ENCODE peak calls at places on chromosomes 1 and 21, in four cellular contexts. S, Y, M and Z are unnamed samples.

GRCh38 chr1:179807691-179808485 is 64.8 kb downstream of the FAM163A start:
- DNase-seq in S (no peak), Y (peak; percentile 37), M (no peak), Z (no peak)

GRCh38 chr21:35072960-35073359 is 23.9 kb upstream of the RUNX1 start:
- DNase-seq in S (no peak), Y (no peak), M (no peak), Z (no peak)

GRCh38 chr1:243710467-243710866 is 139.6 kb downstream of the AKT3 start:
- DNase-seq in S (no peak), Y (no peak), M (no peak), Z (no peak)

GRCh38 chr1:84298336-84298687 is 3.2 kb upstream of the SAMD13 start:
- DNase-seq in S (peak; percentile 14), Y (peak; percentile 31), M (no peak), Z (no peak)

GRCh38 chr1:83970119-83970518 is 28.8 kb downstream of the TTLL7 start:
- DNase-seq in S (no peak), Y (no peak), M (no peak), Z (no peak)

GRCh38 chr1:29623501-29623900 is 387.2 kb downstream of the PTPRU start:
- DNase-seq in S (no peak), Y (no peak), M (no peak), Z (no peak)

GRCh38 chr1:70112838-70113237 is 92.5 kb downstream of the LRRC40 start:
- DNase-seq in S (no peak), Y (no peak), M (no peak), Z (no peak)

GRCh38 chr1:59976194-59977074 is 49.9 kb upstream of the CYP2J2 start:
- DNase-seq in S (no peak), Y (peak; percentile 58), M (no peak), Z (peak; percentile 73)

GRCh38 chr1:118075116-118075515 is 109.9 kb downstream of the SPAG17 start:
- DNase-seq in S (no peak), Y (peak; percentile 72), M (no peak), Z (no peak)

GRCh38 chr1:65009724-65010420 is 43.5 kb upstream of the JAK1 start:
- DNase-seq in S (no peak), Y (no peak), M (no peak), Z (no peak)

GRCh38 chr1:184986250-184986649 is 11.9 kb upstream of the NIBAN1 start:
- DNase-seq in S (no peak), Y (peak; percentile 57), M (no peak), Z (no peak)

GRCh38 chr1:154386643-154387352 is 18.3 kb upstream of the IL6R start:
- DNase-seq in S (peak; percentile 56), Y (no peak), M (no peak), Z (no peak)

GRCh38 chr1:235843458-235843857 is 23.2 kb downstream of the LYST start:
- DNase-seq in S (no peak), Y (peak; percentile 58), M (no peak), Z (no peak)

GRCh38 chr1:236916131-236916800 is 88.0 kb downstream of the MT1HL1 start:
- DNase-seq in S (no peak), Y (no peak), M (no peak), Z (no peak)

GRCh38 chr1:193019442-193020026 is 39.6 kb downstream of the UCHL5 start:
- DNase-seq in S (no peak), Y (peak; percentile 67), M (no peak), Z (no peak)

GRCh38 chr21:36804867-36805611 is 106.1 kb downstream of the SIM2 start:
- DNase-seq in S (no peak), Y (no peak), M (no peak), Z (no peak)

GRCh38 chr21:32543975-32544374 is 41.3 kb downstream of the TCP10L start:
- DNase-seq in S (no peak), Y (no peak), M (no peak), Z (no peak)

GRCh38 chr1:113868387-113869083 is 3.0 kb downstream of the PTPN22 start:
- DNase-seq in S (no peak), Y (peak; percentile 62), M (no peak), Z (no peak)

GRCh38 chr1:121516279-121516967 is 331.6 kb downstream of the SRGAP2C start:
- DNase-seq in S (peak; percentile 27), Y (no peak), M (no peak), Z (no peak)

GRCh38 chr1:32724678-32725594 is 22.4 kb upstream of the SYNC start:
- DNase-seq in S (no peak), Y (peak; percentile 93), M (no peak), Z (no peak)

GRCh38 chr1:200976634-200977033 is 46.9 kb downstream of the KIF21B start:
- DNase-seq in S (no peak), Y (no peak), M (no peak), Z (no peak)

GRCh38 chr1:121445677-121446076 is 260.9 kb downstream of the SRGAP2C start:
- DNase-seq in S (no peak), Y (no peak), M (no peak), Z (no peak)

GRCh38 chr1:181947441-181947840 is 114.1 kb downstream of the ZNF648 start:
- DNase-seq in S (no peak), Y (no peak), M (no peak), Z (no peak)

GRCh38 chr1:52072291-52072690 is 16.2 kb downstream of the BTF3L4 start:
- DNase-seq in S (no peak), Y (no peak), M (no peak), Z (no peak)

GRCh38 chr1:192803501-192803900 is 5.3 kb upstream of the RGS2 start:
- DNase-seq in S (no peak), Y (no peak), M (no peak), Z (no peak)

GRCh38 chr1:227521782-227522181 is 41.6 kb upstream of the ZNF678 start:
- DNase-seq in S (no peak), Y (no peak), M (no peak), Z (no peak)

GRCh38 chr1:225736651-225737097 is 41.0 kb upstream of the SRP9 start:
- DNase-seq in S (no peak), Y (peak; percentile 23), M (no peak), Z (no peak)

GRCh38 chr1:176033879-176034278 is 173.2 kb downstream of the COP1 start:
- DNase-seq in S (no peak), Y (peak; percentile 22), M (no peak), Z (no peak)

GRCh38 chr21:45318556-45319341 is 31.1 kb upstream of the POFUT2 start:
- DNase-seq in S (no peak), Y (no peak), M (peak; percentile 23), Z (no peak)

GRCh38 chr1:205440476-205441317 is 15.1 kb downstream of the BLACAT1 start:
- DNase-seq in S (peak; percentile 56), Y (peak; percentile 92), M (no peak), Z (no peak)

GRCh38 chr1:110544753-110545152 is 25.8 kb upstream of the KCNA10 start:
- DNase-seq in S (no peak), Y (no peak), M (no peak), Z (no peak)

GRCh38 chr21:27649323-27649722 is 682.4 kb upstream of the ADAMTS5 start:
- DNase-seq in S (no peak), Y (peak; percentile 93), M (no peak), Z (no peak)

GRCh38 chr1:211653907-211654553 is 21.4 kb downstream of the NEK2 start:
- DNase-seq in S (no peak), Y (peak; percentile 63), M (no peak), Z (no peak)

GRCh38 chr1:232611834-232612233 is 18.1 kb downstream of the SIPA1L2 start:
- DNase-seq in S (no peak), Y (no peak), M (no peak), Z (no peak)

GRCh38 chr1:195462646-195463045 is 1145.6 kb downstream of the KCNT2 start:
- DNase-seq in S (no peak), Y (peak; percentile 79), M (no peak), Z (no peak)

DNA sequence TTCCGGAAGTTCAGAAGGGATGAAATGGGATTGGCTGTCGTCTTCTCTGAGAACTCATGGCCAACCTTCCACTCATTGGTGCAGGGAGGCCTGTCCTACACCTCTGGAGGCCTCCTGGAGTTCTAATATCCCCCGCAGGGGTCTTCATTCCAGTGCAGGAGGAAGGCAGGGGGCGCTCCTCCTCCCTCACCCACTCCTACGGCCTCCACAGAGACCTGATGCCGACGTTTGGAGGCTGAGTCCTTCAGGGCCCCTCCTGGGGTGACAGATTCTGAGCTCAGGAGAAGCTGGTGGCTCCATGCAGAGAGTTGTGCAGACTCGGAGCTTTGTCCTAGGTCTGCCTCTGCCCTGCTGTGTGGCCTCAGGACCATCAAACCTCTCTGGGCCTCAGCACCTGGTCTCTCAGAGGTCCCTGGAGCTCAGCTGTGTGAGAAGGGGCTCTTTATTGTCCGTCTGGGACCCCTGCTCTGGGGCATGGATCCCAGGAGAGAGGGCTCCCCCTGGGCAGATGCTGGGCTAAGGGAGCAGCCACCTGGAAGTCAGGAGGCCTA is 102.3 kb upstream of the WNT4 start:
- DNase-seq in S (no peak), Y (no peak), M (no peak), Z (no peak)
- TF ChIP-seq CTCF in S (no peak), Y (no peak), M (no peak), Z (no peak)

DNA sequence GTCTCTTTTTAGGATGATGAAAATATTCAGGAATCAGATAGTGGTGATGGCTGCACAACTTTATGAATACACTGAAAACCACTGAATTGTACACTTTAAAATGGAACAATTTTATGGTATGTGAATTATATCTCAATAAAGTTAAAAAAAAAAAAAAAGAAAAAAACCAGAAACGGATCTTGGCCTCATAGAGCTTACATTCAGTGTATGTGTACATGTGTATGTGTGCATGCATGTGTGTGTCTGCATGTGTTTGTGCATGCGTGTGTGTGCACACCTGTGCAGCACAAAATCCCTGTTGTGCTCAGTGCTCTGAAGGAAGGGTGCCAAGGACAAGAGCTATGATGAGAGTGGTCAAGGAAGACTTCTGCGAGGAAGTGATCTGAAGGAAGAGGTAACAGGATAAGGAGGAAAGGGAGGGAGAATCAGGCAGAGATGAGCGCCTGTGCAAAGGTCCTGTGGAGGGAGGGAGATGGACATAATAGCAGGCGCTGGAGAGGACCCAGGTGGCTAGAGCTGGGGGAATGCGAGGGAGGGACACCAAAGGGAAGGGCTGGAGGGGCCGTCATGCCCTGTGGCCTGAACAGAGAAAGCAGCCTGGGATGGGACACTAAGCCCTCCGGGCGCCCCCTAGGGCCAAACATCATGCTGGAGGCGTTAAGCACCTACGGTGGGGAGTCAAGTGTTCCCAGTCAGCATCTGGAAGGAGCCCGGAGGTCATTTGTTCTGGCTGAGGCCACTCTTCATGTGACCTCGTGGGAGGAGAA is 25.2 kb downstream of the NKAIN1 start:
- DNase-seq in S (no peak), Y (no peak), M (no peak), Z (no peak)
- TF ChIP-seq CTCF in S (no peak), Y (no peak), M (no peak), Z (no peak)

DNA sequence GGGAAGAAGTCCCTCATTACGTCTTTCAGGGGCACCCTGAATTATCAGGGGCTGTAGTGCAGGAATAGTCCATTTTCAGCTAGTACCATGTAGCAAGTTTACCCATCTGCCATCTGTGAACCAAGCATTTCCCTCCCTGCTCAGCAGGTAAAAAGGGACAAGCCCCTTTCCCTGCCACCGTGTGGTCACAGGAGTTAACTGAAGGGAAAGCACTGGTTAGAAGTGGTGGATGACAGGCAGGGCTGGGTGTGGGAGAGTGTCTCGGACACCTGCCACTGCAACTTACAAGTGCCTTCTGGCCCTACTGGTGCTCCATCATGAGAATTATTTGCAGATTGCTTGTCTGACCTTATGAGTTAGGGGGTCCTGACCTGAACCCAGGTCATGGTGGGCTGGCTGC is 32.0 kb upstream of the IGSF5 start:
- DNase-seq in S (no peak), Y (no peak), M (no peak), Z (no peak)
- TF ChIP-seq CTCF in S (no peak), Y (no peak), M (no peak), Z (no peak)

GRCh38 chr1:161132410-161133219 is at the start of gene DEDD:
- DNase-seq in S (peak; percentile 89), Y (peak; percentile 96), M (peak; percentile 89), Z (peak; percentile 65)
- TF ChIP-seq CTCF in S (no peak), Y (no peak), M (no peak), Z (no peak)